ENCODE peak calls at places on chromosomes 16 and 17, in four cellular contexts. One of them, this sample, is unnamed.

GRCh38 chr17:78745407-78746088 is 36.5 kb downstream of the CYTH1 start:
- DNase-seq in uterus: no peak
- DNase-seq in Peyer's patch: no peak
- DNase-seq in fibroblast of lung: peak; percentile 19
- DNase-seq in this sample: no peak

GRCh38 chr16:17828012-17828411 is 357.3 kb upstream of the XYLT1 start:
- DNase-seq in Peyer's patch: no peak
- DNase-seq in uterus: no peak
- DNase-seq in fibroblast of lung: peak; percentile 91
- DNase-seq in this sample: no peak

GRCh38 chr17:39612291-39612894 is 4.7 kb upstream of the NEUROD2 start:
- DNase-seq in uterus: no peak
- DNase-seq in Peyer's patch: no peak
- DNase-seq in fibroblast of lung: no peak
- DNase-seq in this sample: no peak

GRCh38 chr17:75864448-75864871 is 9.3 kb upstream of the WBP2 start:
- DNase-seq in Peyer's patch: peak; percentile 87
- DNase-seq in fibroblast of lung: peak; percentile 60
- DNase-seq in uterus: peak; percentile 84
- DNase-seq in this sample: peak; percentile 84

GRCh38 chr16:29744541-29745101 is 1.2 kb downstream of the C16orf54 start:
- DNase-seq in Peyer's patch: no peak
- DNase-seq in uterus: no peak
- DNase-seq in fibroblast of lung: no peak
- DNase-seq in this sample: no peak

GRCh38 chr17:79276824-79277223 is 202.2 kb downstream of the ENGASE start:
- DNase-seq in uterus: no peak
- DNase-seq in fibroblast of lung: no peak
- DNase-seq in Peyer's patch: no peak
- DNase-seq in this sample: no peak

GRCh38 chr17:65544658-65545057 is 16.8 kb downstream of the AXIN2 start:
- DNase-seq in fibroblast of lung: no peak
- DNase-seq in uterus: no peak
- DNase-seq in Peyer's patch: no peak
- DNase-seq in this sample: no peak

GRCh38 chr17:30964878-30965277 is 6.0 kb upstream of the RNF135 start:
- DNase-seq in fibroblast of lung: no peak
- DNase-seq in uterus: no peak
- DNase-seq in Peyer's patch: peak; percentile 4
- DNase-seq in this sample: no peak

GRCh38 chr16:57192720-57193486 is 6.8 kb downstream of the RSPRY1 start:
- DNase-seq in fibroblast of lung: peak; percentile 80
- DNase-seq in uterus: no peak
- DNase-seq in Peyer's patch: no peak
- DNase-seq in this sample: no peak

GRCh38 chr16:12235110-12235509 is 258.6 kb downstream of the SNX29 start:
- DNase-seq in uterus: no peak
- DNase-seq in fibroblast of lung: no peak
- DNase-seq in Peyer's patch: no peak
- DNase-seq in this sample: no peak

GRCh38 chr16:24504467-24505345 is 34.7 kb upstream of the RBBP6 start:
- DNase-seq in uterus: peak; percentile 25
- DNase-seq in Peyer's patch: peak; percentile 72
- DNase-seq in fibroblast of lung: peak; percentile 36
- DNase-seq in this sample: peak; percentile 48

GRCh38 chr17:75601057-75601987 is 13.7 kb downstream of the MYO15B start:
- DNase-seq in uterus: no peak
- DNase-seq in fibroblast of lung: peak; percentile 7
- DNase-seq in Peyer's patch: peak; percentile 89
- DNase-seq in this sample: no peak

GRCh38 chr17:7988750-7989178 is 13.7 kb upstream of the GUCY2D start:
- DNase-seq in fibroblast of lung: peak; percentile 76
- DNase-seq in Peyer's patch: no peak
- DNase-seq in uterus: peak; percentile 74
- DNase-seq in this sample: peak; percentile 85

GRCh38 chr16:51392651-51393187 is 241.6 kb upstream of the SALL1 start:
- DNase-seq in Peyer's patch: no peak
- DNase-seq in fibroblast of lung: peak; percentile 86
- DNase-seq in uterus: peak; percentile 20
- DNase-seq in this sample: no peak

GRCh38 chr17:59762022-59762825 is 54.8 kb downstream of the VMP1 start:
- DNase-seq in fibroblast of lung: peak; percentile 93
- DNase-seq in Peyer's patch: no peak
- DNase-seq in uterus: no peak
- DNase-seq in this sample: no peak

GRCh38 chr17:42459256-42459982 is 741 bp downstream of the ATP6V0A1 start:
- DNase-seq in fibroblast of lung: peak; percentile 70
- DNase-seq in Peyer's patch: peak; percentile 79
- DNase-seq in uterus: peak; percentile 68
- DNase-seq in this sample: peak; percentile 36

GRCh38 chr16:77307764-77308561 is 108.8 kb downstream of the SYCE1L start:
- DNase-seq in uterus: no peak
- DNase-seq in fibroblast of lung: peak; percentile 90
- DNase-seq in Peyer's patch: no peak
- DNase-seq in this sample: no peak

GRCh38 chr17:45019177-45019711 is 32.2 kb downstream of the DCAKD start:
- DNase-seq in Peyer's patch: peak; percentile 57
- DNase-seq in uterus: no peak
- DNase-seq in fibroblast of lung: peak; percentile 39
- DNase-seq in this sample: peak; percentile 16

GRCh38 chr16:30491744-30492308 is 19.3 kb downstream of the ITGAL start:
- DNase-seq in Peyer's patch: no peak
- DNase-seq in fibroblast of lung: peak; percentile 81
- DNase-seq in uterus: no peak
- DNase-seq in this sample: peak; percentile 17

GRCh38 chr16:17335826-17336492 is 134.8 kb downstream of the XYLT1 start:
- DNase-seq in Peyer's patch: no peak
- DNase-seq in uterus: peak; percentile 68
- DNase-seq in fibroblast of lung: no peak
- DNase-seq in this sample: no peak

GRCh38 chr16:9610727-9611126 is 519.3 kb downstream of the HAPSTR1 start:
- DNase-seq in uterus: no peak
- DNase-seq in Peyer's patch: no peak
- DNase-seq in fibroblast of lung: no peak
- DNase-seq in this sample: no peak

GRCh38 chr16:49821156-49821555 is 34.8 kb downstream of the ZNF423 start:
- DNase-seq in fibroblast of lung: no peak
- DNase-seq in Peyer's patch: no peak
- DNase-seq in uterus: no peak
- DNase-seq in this sample: no peak

GRCh38 chr16:2675021-2675420 is 7.3 kb upstream of the KCTD5 start:
- DNase-seq in uterus: no peak
- DNase-seq in fibroblast of lung: no peak
- DNase-seq in Peyer's patch: no peak
- DNase-seq in this sample: no peak

GRCh38 chr17:9512323-9513168 is 63.1 kb downstream of the STX8 start:
- DNase-seq in uterus: no peak
- DNase-seq in fibroblast of lung: peak; percentile 80
- DNase-seq in Peyer's patch: no peak
- DNase-seq in this sample: no peak

GRCh38 chr16:58563775-58564174 is 48.5 kb downstream of the SETD6 start:
- DNase-seq in uterus: no peak
- DNase-seq in Peyer's patch: no peak
- DNase-seq in fibroblast of lung: no peak
- DNase-seq in this sample: no peak

GRCh38 chr16:77211880-77212735 is 12.9 kb downstream of the SYCE1L start:
- DNase-seq in Peyer's patch: peak; percentile 81
- DNase-seq in fibroblast of lung: peak; percentile 34
- DNase-seq in uterus: peak; percentile 52
- DNase-seq in this sample: peak; percentile 17

GRCh38 chr17:65366102-65366844 is 195.2 kb downstream of the AXIN2 start:
- DNase-seq in Peyer's patch: no peak
- DNase-seq in uterus: no peak
- DNase-seq in fibroblast of lung: peak; percentile 16
- DNase-seq in this sample: no peak

GRCh38 chr16:3017262-3017805 is 649 bp downstream of the CLDN6 start:
- DNase-seq in fibroblast of lung: no peak
- DNase-seq in uterus: no peak
- DNase-seq in Peyer's patch: no peak
- DNase-seq in this sample: no peak

GRCh38 chr17:1002412-1002753 is 5.5 kb downstream of the TIMM22 start:
- DNase-seq in fibroblast of lung: peak; percentile 45
- DNase-seq in Peyer's patch: no peak
- DNase-seq in uterus: no peak
- DNase-seq in this sample: no peak

GRCh38 chr17:36505171-36505570 is 18.7 kb downstream of the ZNHIT3 start:
- DNase-seq in fibroblast of lung: no peak
- DNase-seq in Peyer's patch: no peak
- DNase-seq in uterus: no peak
- DNase-seq in this sample: no peak

GRCh38 chr17:2972749-2973148 is 90.7 kb downstream of the OR1D5 start:
- DNase-seq in fibroblast of lung: no peak
- DNase-seq in uterus: no peak
- DNase-seq in Peyer's patch: no peak
- DNase-seq in this sample: no peak

GRCh38 chr16:12271006-12271405 is 294.5 kb downstream of the SNX29 start:
- DNase-seq in fibroblast of lung: peak; percentile 48
- DNase-seq in uterus: no peak
- DNase-seq in Peyer's patch: no peak
- DNase-seq in this sample: no peak

GRCh38 chr17:50947844-50948514 is 81.8 kb upstream of the TOB1 start:
- DNase-seq in uterus: peak; percentile 44
- DNase-seq in Peyer's patch: peak; percentile 90
- DNase-seq in fibroblast of lung: no peak
- DNase-seq in this sample: peak; percentile 73

GRCh38 chr17:44840936-44841335 is 6.7 kb upstream of the HIGD1B start:
- DNase-seq in Peyer's patch: no peak
- DNase-seq in uterus: no peak
- DNase-seq in fibroblast of lung: no peak
- DNase-seq in this sample: no peak

GRCh38 chr17:17140590-17140980 is 65.5 kb downstream of the PLD6 start:
- DNase-seq in Peyer's patch: no peak
- DNase-seq in fibroblast of lung: peak; percentile 79
- DNase-seq in uterus: no peak
- DNase-seq in this sample: no peak

GRCh38 chr16:11250091-11250785 is 5.8 kb downstream of the SOCS1 start:
- DNase-seq in fibroblast of lung: no peak
- DNase-seq in Peyer's patch: no peak
- DNase-seq in uterus: no peak
- DNase-seq in this sample: no peak

GRCh38 chr16:81237942-81238295 is 570 bp upstream of the BCO1 start:
- DNase-seq in fibroblast of lung: no peak
- DNase-seq in uterus: no peak
- DNase-seq in Peyer's patch: no peak
- DNase-seq in this sample: no peak
- H3K4me3 ChIP-seq in fibroblast of lung: no peak overlapping the region
- H3K4me3 ChIP-seq in uterus: peak overlapping the region; percentile 37
- H3K4me3 ChIP-seq in Peyer's patch: no peak overlapping the region
- H3K4me3 ChIP-seq in this sample: peak overlapping the region; percentile 44

DNA sequence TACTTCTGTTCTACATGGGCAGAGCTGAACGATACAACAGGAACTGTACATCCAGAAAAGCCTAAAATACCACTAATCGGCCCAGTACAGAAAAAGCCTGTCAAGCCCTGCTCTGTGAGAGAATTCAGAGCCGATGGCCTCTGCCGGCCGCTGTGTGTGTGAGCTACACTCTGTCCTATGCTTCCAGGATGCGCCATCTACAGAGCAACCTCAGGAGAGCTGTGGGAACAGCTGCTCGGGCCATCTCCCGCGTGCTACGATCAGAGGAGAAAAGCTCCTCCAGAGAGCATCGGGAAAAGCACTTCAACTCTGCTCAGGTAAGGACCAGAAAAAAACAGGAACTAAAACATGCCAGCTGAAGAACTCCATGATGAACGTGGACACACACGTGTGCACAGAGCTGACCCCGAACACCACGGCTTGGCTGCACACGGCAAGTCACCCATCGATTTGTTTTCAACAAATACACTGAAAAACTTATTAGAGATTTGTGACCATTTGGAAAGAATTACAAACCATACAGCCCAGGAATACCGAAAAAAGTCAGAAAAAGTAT is 115.9 kb downstream of the ANKRD11 start:
- DNase-seq in uterus: no peak
- DNase-seq in fibroblast of lung: peak; percentile 38
- DNase-seq in Peyer's patch: no peak
- DNase-seq in this sample: peak; percentile 45
- TF ChIP-seq CTCF in uterus: no peak
- TF ChIP-seq CTCF in fibroblast of lung: no peak
- TF ChIP-seq CTCF in Peyer's patch: no peak
- TF ChIP-seq CTCF in this sample: no peak

GRCh38 chr16:28186752-28187151 is 25.0 kb downstream of the XPO6 start:
- DNase-seq in uterus: no peak
- DNase-seq in Peyer's patch: no peak
- DNase-seq in fibroblast of lung: peak; percentile 49
- DNase-seq in this sample: no peak
- H3K4me1 ChIP-seq in uterus: peaks cover 6% of the 10 kb centered on the region
- H3K4me1 ChIP-seq in Peyer's patch: peaks cover 3% of the 10 kb centered on the region
- H3K4me1 ChIP-seq in fibroblast of lung: peaks cover 37% of the 10 kb centered on the region
- H3K4me1 ChIP-seq in this sample: peaks cover 59% of the 10 kb centered on the region

GRCh38 chr17:57783338-57783742 is 38.2 kb upstream of the CCDC182 start:
- DNase-seq in uterus: peak; percentile 29
- DNase-seq in Peyer's patch: peak; percentile 75
- DNase-seq in fibroblast of lung: peak; percentile 22
- DNase-seq in this sample: peak; percentile 61
- H3K4me3 ChIP-seq in uterus: no peak overlapping the region
- H3K4me3 ChIP-seq in Peyer's patch: peak overlapping the region; percentile 32
- H3K4me3 ChIP-seq in fibroblast of lung: no peak overlapping the region
- H3K4me3 ChIP-seq in this sample: no peak overlapping the region

GRCh38 chr16:5615868-5616642 is 518.5 kb upstream of the EEF2KMT start:
- DNase-seq in uterus: no peak
- DNase-seq in Peyer's patch: peak; percentile 64
- DNase-seq in fibroblast of lung: peak; percentile 3
- DNase-seq in this sample: peak; percentile 9
- TF ChIP-seq CTCF in uterus: peak; percentile 27
- TF ChIP-seq CTCF in Peyer's patch: peak; percentile 70
- TF ChIP-seq CTCF in fibroblast of lung: no peak
- TF ChIP-seq CTCF in this sample: peak; percentile 62

GRCh38 chr16:85086347-85087291 is 25.7 kb downstream of the CIBAR2 start:
- DNase-seq in fibroblast of lung: peak; percentile 43
- DNase-seq in uterus: peak; percentile 71
- DNase-seq in Peyer's patch: peak; percentile 90
- DNase-seq in this sample: peak; percentile 55
- H3K4me1 ChIP-seq in fibroblast of lung: no peaks in the 10 kb centered on the region
- H3K4me1 ChIP-seq in uterus: no peaks in the 10 kb centered on the region
- H3K4me1 ChIP-seq in Peyer's patch: no peaks in the 10 kb centered on the region
- H3K4me1 ChIP-seq in this sample: peaks cover 20% of the 10 kb centered on the region

This sample was measured in heart right ventricle.